ENCODE peak calls at places on chromosomes 13 and 19, in four cellular contexts. Q, N, G and S are unnamed samples.

GRCh38 chr19:38840583-38840968 is 9.0 kb upstream of the ECH1 start:
- DNase-seq in G (no peak), Q (no peak), N (no peak), S (no peak)

GRCh38 chr13:79749985-79750551 is 269.1 kb downstream of the NDFIP2 start:
- DNase-seq in N (no peak), Q (peak; percentile 55), G (no peak), S (peak; percentile 72)

GRCh38 chr19:480016-480855 is 16.1 kb upstream of the MADCAM1 start:
- DNase-seq in Q (peak; percentile 88), N (peak; percentile 75), G (peak; percentile 55), S (peak; percentile 87)

GRCh38 chr19:39406656-39407393 is at the start of gene ZFP36:
- DNase-seq in N (peak; percentile 70), Q (peak; percentile 91), G (peak; percentile 69), S (peak; percentile 96)

GRCh38 chr19:18649371-18650047 is 12.7 kb downstream of the KLHL26 start:
- DNase-seq in G (no peak), N (peak; percentile 63), Q (peak; percentile 86), S (peak; percentile 88)

GRCh38 chr19:14089662-14090508 is 666 bp downstream of the SAMD1 start:
- DNase-seq in N (peak; percentile 35), Q (peak; percentile 58), G (peak; percentile 45), S (no peak)

GRCh38 chr19:6738726-6739389 is 622 bp upstream of the TRIP10 start:
- DNase-seq in N (no peak), G (no peak), Q (peak; percentile 60), S (peak; percentile 83)

GRCh38 chr19:52987221-52987620 is 24.5 kb upstream of the ZNF816 start:
- DNase-seq in N (peak; percentile 39), G (no peak), Q (no peak), S (no peak)

GRCh38 chr13:27966641-27967202 is 2.4 kb downstream of the CDX2 start:
- DNase-seq in N (no peak), Q (no peak), G (no peak), S (no peak)

GRCh38 chr19:1606138-1606651 is 933 bp upstream of the UQCR11 start:
- DNase-seq in G (no peak), N (no peak), Q (no peak), S (no peak)

GRCh38 chr13:84607614-84608013 is 725.3 kb upstream of the SLITRK1 start:
- DNase-seq in Q (no peak), G (no peak), N (no peak), S (no peak)

GRCh38 chr19:35556846-35557538 is 6.5 kb downstream of the ATP4A start:
- DNase-seq in Q (no peak), G (no peak), N (no peak), S (no peak)

GRCh38 chr13:33015791-33016323 is 366 bp upstream of the KL start:
- DNase-seq in N (no peak), G (no peak), Q (peak; percentile 19), S (peak; percentile 64)

GRCh38 chr19:2330632-2331284 is 2.3 kb downstream of the SPPL2B start:
- DNase-seq in Q (no peak), G (no peak), N (no peak), S (no peak)

GRCh38 chr19:45884682-45885555 is 1.0 kb downstream of the IRF2BP1 start:
- DNase-seq in G (no peak), Q (no peak), N (no peak), S (no peak)

GRCh38 chr13:89380101-89380500 is 1708.9 kb downstream of the SLITRK5 start:
- DNase-seq in Q (no peak), N (no peak), G (no peak), S (no peak)

GRCh38 chr19:7799640-7800355 is 30.2 kb upstream of the EVI5L start:
- DNase-seq in Q (peak; percentile 52), G (peak; percentile 49), N (peak; percentile 62), S (peak; percentile 85)

GRCh38 chr19:51489113-51489512 is 10.8 kb downstream of the CEACAM18 start:
- DNase-seq in N (no peak), Q (no peak), G (no peak), S (no peak)

GRCh38 chr13:95644611-95645052 is at the start of gene DZIP1:
- DNase-seq in N (peak; percentile 85), G (peak; percentile 59), Q (peak; percentile 81), S (peak; percentile 90)

GRCh38 chr19:18508585-18508984 is 13.3 kb downstream of the ELL start:
- DNase-seq in N (no peak), G (no peak), Q (no peak), S (no peak)

GRCh38 chr13:24644051-24644450 is 36.2 kb upstream of the ATP12A start:
- DNase-seq in Q (no peak), G (no peak), N (no peak), S (no peak)

GRCh38 chr13:98512774-98513327 is 64.1 kb downstream of the STK24 start:
- DNase-seq in N (no peak), Q (no peak), G (no peak), S (no peak)

GRCh38 chr13:32121316-32121715 is 89.7 kb downstream of the FRY start:
- DNase-seq in Q (no peak), G (no peak), N (no peak), S (no peak)